ENCODE peak calls at places on chromosomes 3 and 15, in seven cellular contexts. B is GM23338, G is body of pancreas, S is PC-3, A is PC-9, H is HCT116, I is endothelial cell of umbilical vein. Q is an unnamed sample. For H3K4me1, the result is how much of the 10 kb centered on the place peaks cover.

GRCh38 chr15:75554717-75555116 is 24.4 kb downstream of the PTPN9 start:
- DNase-seq in H (no peak), I (no peak), B (no peak), A (no peak), G (no peak), S (no peak), Q (no peak)

GRCh38 chr3:178263236-178263916 is 272.9 kb upstream of the KCNMB2 start:
- DNase-seq in A (no peak), S (no peak), B (no peak), H (no peak), I (peak), G (no peak), Q (no peak)

GRCh38 chr3:188234172-188234571 is 80.2 kb downstream of the LPP start:
- DNase-seq in A (no peak), S (no peak), I (no peak), G (no peak), H (no peak), B (no peak), Q (no peak)

GRCh38 chr3:129756871-129757270 is 136.6 kb downstream of the TMCC1 start:
- DNase-seq in H (no peak), A (no peak), S (peak), B (no peak), I (peak), G (no peak), Q (no peak)

GRCh38 chr3:140708815-140709214 is 31.0 kb downstream of the TRIM42 start:
- DNase-seq in S (no peak), H (no peak), I (no peak), B (no peak), G (no peak), A (no peak), Q (no peak)

GRCh38 chr15:62360286-62360685 is 195.2 kb upstream of the C2CD4B start:
- DNase-seq in G (peak), I (no peak), S (no peak), B (no peak), A (no peak), H (no peak), Q (no peak)

GRCh38 chr3:177146646-177147045 is 50.6 kb downstream of the TBL1XR1 start:
- DNase-seq in S (peak), G (no peak), H (no peak), A (no peak), B (no peak), I (no peak), Q (no peak)

GRCh38 chr3:23162939-23163338 is 40.2 kb upstream of the UBE2E2 start:
- DNase-seq in A (peak), G (no peak), H (no peak), B (no peak), I (no peak), S (peak), Q (no peak)

GRCh38 chr15:67998599-67999122 is 55.5 kb upstream of the PIAS1 start:
- DNase-seq in H (no peak), S (peak), I (no peak), G (peak), A (peak), B (no peak), Q (no peak)

GRCh38 chr3:70298385-70298784 is 14.1 kb downstream of the MDFIC2 start:
- DNase-seq in B (no peak), S (peak), I (peak), A (no peak), H (no peak), G (no peak), Q (no peak)

GRCh38 chr15:80265021-80265420 is 13.0 kb upstream of the CTXND1 start:
- DNase-seq in G (no peak), I (no peak), A (no peak), B (no peak), S (peak), H (no peak), Q (no peak)

GRCh38 chr15:99451484-99451883 is 114.3 kb upstream of the MEF2A start:
- DNase-seq in G (no peak), A (no peak), H (no peak), I (no peak), B (no peak), S (no peak), Q (no peak)

GRCh38 chr15:99452010-99452409 is 113.8 kb upstream of the MEF2A start:
- DNase-seq in S (no peak), H (no peak), A (no peak), B (no peak), I (no peak), G (no peak), Q (no peak)

GRCh38 chr15:99454107-99454809 is 111.5 kb upstream of the MEF2A start:
- DNase-seq in H (no peak), B (no peak), S (no peak), G (no peak), A (no peak), I (no peak), Q (no peak)

GRCh38 chr15:99453646-99454045 is 112.1 kb upstream of the MEF2A start:
- DNase-seq in I (no peak), B (no peak), G (no peak), S (no peak), H (no peak), A (no peak), Q (no peak)

GRCh38 chr15:99452728-99453643 is 112.8 kb upstream of the MEF2A start:
- DNase-seq in I (peak), H (no peak), B (no peak), A (peak), G (peak), S (no peak), Q (no peak)
- H3K4me3 ChIP-seq in I (no peak), H (no peak), B (no peak), A (no peak), G (no peak), S (no peak), Q (no peak)

GRCh38 chr3:143429628-143430514 is 310.3 kb downstream of the CHST2 start:
- DNase-seq in H (no peak), A (no peak), G (no peak), S (no peak), B (peak), I (no peak), Q (no peak)

GRCh38 chr3:143427626-143428025 is 308.1 kb downstream of the CHST2 start:
- DNase-seq in A (no peak), H (no peak), B (no peak), I (no peak), G (no peak), S (no peak), Q (no peak)

GRCh38 chr3:143430582-143430981 is 311.0 kb downstream of the CHST2 start:
- DNase-seq in G (no peak), S (no peak), B (no peak), H (no peak), I (no peak), A (no peak), Q (no peak)

GRCh38 chr3:143424874-143425273 is 305.3 kb downstream of the CHST2 start:
- DNase-seq in I (no peak), B (no peak), G (no peak), A (no peak), S (no peak), H (no peak), Q (no peak)

GRCh38 chr3:143428351-143428750 is 308.8 kb downstream of the CHST2 start:
- DNase-seq in S (no peak), I (no peak), H (no peak), A (no peak), G (no peak), B (no peak), Q (no peak)
- H3K4me1 ChIP-seq in S (under half), I (under half), H (under half), A (under half), G (under half), B (under half), Q (under half)

GRCh38 chr3:172506094-172506493 is 17.1 kb downstream of the TNFSF10 start:
- DNase-seq in H (no peak), I (no peak), A (no peak), B (no peak), S (no peak), G (no peak), Q (no peak)

GRCh38 chr3:172501560-172501959 is 21.7 kb downstream of the TNFSF10 start:
- DNase-seq in G (no peak), B (no peak), I (no peak), A (no peak), H (no peak), S (no peak), Q (no peak)
- TF ChIP-seq CTCF in G (no peak), B (no peak), I (no peak), A (no peak), H (no peak), S (no peak), Q (no peak)

GRCh38 chr3:64939747-64940450 is 252.1 kb upstream of the ADAMTS9 start:
- DNase-seq in B (no peak), A (no peak), S (no peak), H (no peak), I (no peak), G (no peak), Q (no peak)

GRCh38 chr3:64943861-64944260 is 256.1 kb upstream of the ADAMTS9 start:
- DNase-seq in B (no peak), A (no peak), G (no peak), H (no peak), I (no peak), S (no peak), Q (no peak)

GRCh38 chr3:64939309-64939708 is 251.5 kb upstream of the ADAMTS9 start:
- DNase-seq in S (no peak), G (no peak), A (no peak), H (no peak), I (no peak), B (no peak), Q (no peak)

GRCh38 chr3:64940949-64941348 is 253.1 kb upstream of the ADAMTS9 start:
- DNase-seq in B (no peak), G (no peak), A (no peak), S (no peak), H (no peak), I (no peak), Q (no peak)

DNA sequence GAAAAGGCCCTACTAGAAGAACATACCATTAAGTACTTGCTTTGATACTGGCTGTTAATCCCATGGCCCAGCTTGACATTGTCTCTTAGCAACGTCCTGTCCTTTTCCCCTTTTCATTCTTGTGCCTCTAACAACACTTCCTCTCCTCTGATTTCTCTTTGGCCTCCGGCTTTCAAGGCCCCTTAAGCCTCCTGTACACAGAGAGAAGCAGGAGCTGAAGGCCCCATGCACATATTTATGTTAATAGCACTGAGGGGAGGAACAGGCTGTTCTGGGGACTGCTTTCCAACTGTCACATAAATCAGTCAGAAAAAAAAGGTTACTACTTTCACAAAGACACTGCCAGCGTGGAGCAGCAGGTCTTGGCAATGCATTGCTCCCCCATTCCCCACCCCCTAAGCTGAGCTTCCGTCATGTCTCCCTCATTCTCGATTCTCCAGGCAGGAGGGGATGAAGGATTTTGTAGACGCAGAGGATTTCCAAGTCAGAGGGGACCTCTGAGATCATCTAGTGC is 257.4 kb upstream of the ADAMTS9 start:
- DNase-seq in I (peak), B (peak), G (no peak), S (no peak), H (no peak), A (no peak), Q (peak)
- H3K4me3 ChIP-seq in I (no peak), B (peak), G (no peak), S (no peak), H (no peak), A (no peak), Q (no peak)

GRCh38 chr3:30616347-30617027 is 10.1 kb downstream of the TGFBR2 start:
- DNase-seq in I (peak), G (no peak), S (no peak), B (no peak), A (no peak), H (no peak), Q (no peak)
- H3K4me1 ChIP-seq in I (half or more), G (under half), S (under half), B (under half), A (under half), H (half or more), Q (half or more)

GRCh38 chr3:58668247-58668646 is 1.7 kb upstream of the FAM3D start:
- DNase-seq in I (no peak), B (no peak), H (no peak), G (no peak), A (no peak), S (no peak), Q (no peak)
- TF ChIP-seq CTCF in I (no peak), B (no peak), H (no peak), G (no peak), A (no peak), S (no peak), Q (no peak)

DNA sequence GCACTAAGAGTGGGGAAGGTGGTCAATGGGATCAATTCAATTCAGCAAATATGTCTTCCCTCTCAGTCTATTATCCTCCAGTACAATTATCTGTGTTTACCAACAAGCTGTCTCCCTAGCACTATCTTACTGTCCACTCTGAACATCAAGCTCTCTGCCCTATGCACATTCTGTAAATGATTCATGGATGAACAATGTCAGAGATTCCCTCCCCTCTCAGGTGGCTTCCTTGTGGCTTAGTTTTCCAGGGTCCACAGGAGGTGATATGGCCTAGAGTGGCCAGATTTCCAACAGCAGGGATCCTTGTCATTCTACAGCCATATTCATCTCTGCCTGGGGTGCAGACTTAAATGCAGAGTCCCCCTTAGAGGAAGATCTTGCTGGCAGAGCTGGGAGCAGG is 225.1 kb downstream of the UACA start:
- DNase-seq in A (peak), I (no peak), G (no peak), H (no peak), B (no peak), S (peak), Q (no peak)
- H3K4me3 ChIP-seq in A (no peak), I (no peak), G (no peak), H (no peak), B (no peak), S (no peak), Q (no peak)

GRCh38 chr15:100559330-100559729 is 30.6 kb upstream of the CERS3 start:
- DNase-seq in B (no peak), S (peak), I (no peak), H (no peak), A (no peak), G (no peak), Q (no peak)

GRCh38 chr15:100565591-100565990 is 36.4 kb downstream of the LINS1 start:
- DNase-seq in A (no peak), H (no peak), G (no peak), I (no peak), B (no peak), S (peak), Q (no peak)

GRCh38 chr15:100558771-100559254 is 30.1 kb upstream of the CERS3 start:
- DNase-seq in S (no peak), A (no peak), I (no peak), H (no peak), B (no peak), G (no peak), Q (no peak)

DNA sequence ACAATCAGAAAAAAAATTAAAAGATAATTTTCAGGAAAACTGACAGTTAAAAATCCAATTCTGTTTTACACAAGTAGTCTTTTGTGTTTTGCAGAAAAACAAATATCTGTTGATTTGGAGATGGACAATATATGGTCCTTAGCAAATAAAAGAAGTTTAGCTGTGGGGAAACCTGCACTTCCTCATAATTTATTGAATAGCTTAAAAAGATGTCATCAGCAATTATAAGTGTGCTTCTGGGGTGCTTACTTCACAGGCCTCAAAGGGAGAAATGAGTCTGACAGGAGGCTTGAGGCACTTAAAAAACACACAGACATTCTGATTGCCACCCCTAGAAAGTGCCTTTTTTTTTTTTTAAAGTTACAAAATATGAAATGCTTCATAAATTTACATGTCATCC is 31.6 kb upstream of the CERS3 start:
- DNase-seq in I (no peak), S (no peak), A (no peak), B (no peak), H (no peak), G (no peak), Q (no peak)
- H3K4me1 ChIP-seq in I (under half), S (under half), A (under half), B (under half), H (under half), G (under half), Q (under half)

GRCh38 chr3:100621251-100621650 is 11.8 kb downstream of the ADGRG7 start:
- DNase-seq in H (no peak), A (no peak), S (no peak), I (no peak), G (no peak), B (no peak), Q (no peak)
- TF ChIP-seq CTCF in H (no peak), A (no peak), S (no peak), I (no peak), G (no peak), B (no peak), Q (no peak)

DNA sequence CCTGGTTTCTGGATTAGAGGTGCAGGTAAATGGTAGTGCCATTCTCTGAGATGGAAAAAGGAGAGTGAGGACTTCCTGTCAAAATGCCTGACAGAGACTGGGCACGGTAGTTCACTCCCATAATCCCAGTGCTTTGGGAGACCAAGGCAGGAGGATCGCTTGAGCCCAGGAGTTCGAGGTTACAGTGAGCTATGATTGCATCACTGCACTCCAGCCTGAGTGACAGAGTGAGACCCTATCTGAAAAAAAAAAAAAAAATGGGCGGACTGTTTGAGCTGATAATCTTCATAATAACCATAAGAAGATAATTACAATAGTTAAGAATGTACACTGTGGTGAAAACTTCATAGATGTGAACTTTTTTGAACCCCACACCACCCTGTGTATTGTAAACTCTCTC is 44.2 kb downstream of the HRH1 start:
- DNase-seq in H (no peak), A (no peak), I (no peak), S (no peak), B (no peak), G (no peak), Q (no peak)
- H3K4me3 ChIP-seq in H (no peak), A (no peak), I (no peak), S (no peak), B (no peak), G (no peak), Q (no peak)